ENCODE peak calls at places on chromosomes 7 and 10, in four cellular contexts. A is tibial artery; B is left ventricle myocardium inferior; W is CD4-positive, alpha-beta memory T cell. Q is an unnamed sample.

GRCh38 chr7:2520808-2521146 is 1.2 kb downstream of the LFNG start:
- DNase-seq in B (no peak), A (no peak), W (no peak), Q (no peak)

GRCh38 chr10:70293169-70293813 is 9.5 kb upstream of the NPFFR1 start:
- DNase-seq in A (no peak), W (no peak), B (no peak), Q (no peak)

GRCh38 chr10:6499974-6500373 is 80.1 kb downstream of the PRKCQ start:
- DNase-seq in A (no peak), B (no peak), W (no peak), Q (no peak)

GRCh38 chr10:121668336-121669009 is 70.2 kb upstream of the FGFR2 start:
- DNase-seq in A (peak), W (no peak), B (peak), Q (no peak)

GRCh38 chr10:126042354-126042753 is 146.0 kb downstream of the FANK1 start:
- DNase-seq in A (no peak), W (no peak), B (no peak), Q (no peak)

GRCh38 chr7:117827861-117828260 is 45.4 kb downstream of the CTTNBP2 start:
- DNase-seq in A (no peak), W (no peak), B (no peak), Q (no peak)

GRCh38 chr10:25556457-25556856 is 377.6 kb upstream of the MYO3A start:
- DNase-seq in B (no peak), W (no peak), A (no peak), Q (no peak)

GRCh38 chr7:45242261-45242660 is 84.7 kb downstream of the RAMP3 start:
- DNase-seq in B (no peak), A (no peak), W (no peak), Q (no peak)

GRCh38 chr10:3773465-3774017 is 11.5 kb downstream of the KLF6 start:
- DNase-seq in B (no peak), W (no peak), A (no peak), Q (no peak)

GRCh38 chr7:140525741-140526140 is 46.4 kb upstream of the MKRN1 start:
- DNase-seq in B (no peak), W (peak), A (no peak), Q (no peak)

GRCh38 chr10:12006671-12007070 is 35.9 kb downstream of the UPF2 start:
- DNase-seq in A (no peak), W (no peak), B (no peak), Q (no peak)

GRCh38 chr10:69766161-69766910 is 35.4 kb upstream of the COL13A1 start:
- DNase-seq in B (peak), W (no peak), A (no peak), Q (no peak)

GRCh38 chr7:27185708-27186449 is 847 bp upstream of the HOXA11 start:
- DNase-seq in W (no peak), B (no peak), A (peak), Q (no peak)

GRCh38 chr7:40840990-40841389 is 706.2 kb downstream of the SUGCT start:
- DNase-seq in W (no peak), A (no peak), B (no peak), Q (no peak)

GRCh38 chr10:114087655-114088054 is 44.0 kb downstream of the ADRB1 start:
- DNase-seq in B (no peak), W (no peak), A (no peak), Q (no peak)

GRCh38 chr7:2609001-2609411 is 22.8 kb upstream of the TTYH3 start:
- DNase-seq in W (no peak), A (no peak), B (no peak), Q (peak)

GRCh38 chr7:97982647-97983046 is 7.3 kb downstream of the OCM2 start:
- DNase-seq in A (no peak), B (no peak), W (no peak), Q (no peak)

GRCh38 chr7:98613601-98614425 is 3.3 kb upstream of the NPTX2 start:
- DNase-seq in A (no peak), W (no peak), B (no peak), Q (no peak)

GRCh38 chr7:15005672-15006071 is 103.1 kb upstream of the DGKB start:
- DNase-seq in W (no peak), B (no peak), A (no peak), Q (no peak)
- H3K27ac ChIP-seq in W (no peak), B (no peak), A (no peak), Q (no peak)

GRCh38 chr10:100886099-100886498 is 26.7 kb upstream of the SLF2 start:
- DNase-seq in W (no peak), B (no peak), A (no peak), Q (no peak)
- H3K27ac ChIP-seq in W (no peak), B (peak), A (no peak), Q (no peak)

GRCh38 chr10:90917968-90918318 is 2.9 kb downstream of the ANKRD1 start:
- DNase-seq in A (no peak), W (no peak), B (no peak), Q (no peak)
- H3K27ac ChIP-seq in A (no peak), W (no peak), B (peak), Q (no peak)

GRCh38 chr10:15254808-15255655 is 86.5 kb upstream of the NMT2 start:
- DNase-seq in W (no peak), A (no peak), B (no peak), Q (peak)
- H3K27ac ChIP-seq in W (peak), A (no peak), B (peak), Q (peak)

DNA sequence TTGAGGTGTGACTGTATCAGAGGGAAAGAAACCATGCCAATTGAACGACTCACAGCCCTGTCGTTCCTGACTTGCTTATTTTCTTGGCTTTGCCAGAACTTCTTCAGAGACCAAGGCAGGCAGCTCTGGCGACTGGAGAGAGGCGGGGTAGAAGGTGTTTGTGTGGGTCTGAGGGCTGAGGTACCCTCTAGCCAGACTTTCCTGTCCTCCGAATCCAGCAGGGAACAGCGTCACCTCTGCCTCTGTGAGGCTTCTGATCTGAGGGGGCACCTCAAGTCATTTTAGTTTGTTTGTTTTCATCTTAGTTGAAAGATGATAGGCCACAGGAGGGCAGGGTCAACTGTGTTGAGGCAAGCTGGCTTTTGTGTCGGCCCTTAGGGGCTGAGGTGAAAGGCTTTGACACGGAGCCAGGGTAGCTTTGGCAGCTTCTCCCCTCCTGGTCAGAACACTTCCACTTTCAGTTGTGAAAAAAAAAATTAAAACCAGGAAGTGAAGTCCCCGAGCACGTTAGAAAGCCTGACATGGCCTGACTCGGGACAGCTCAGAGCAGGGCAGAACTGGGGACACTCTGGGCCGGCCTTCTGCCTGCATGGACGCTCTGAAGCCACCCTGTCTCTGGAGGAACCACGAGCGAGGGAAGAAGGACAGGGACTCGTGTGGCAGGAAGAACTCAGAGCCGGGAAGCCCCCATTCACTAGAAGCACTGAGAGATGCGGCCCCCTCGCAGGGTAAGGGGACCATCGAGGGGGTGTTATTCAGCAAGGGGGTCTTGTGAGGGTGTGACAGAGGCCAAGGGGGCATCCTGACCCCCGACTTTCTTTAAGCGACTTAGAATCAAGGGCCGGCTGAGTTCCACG is 2.0 kb downstream of the ACSL5 start:
- DNase-seq in W (peak), B (peak), A (peak), Q (peak)
- H3K27ac ChIP-seq in W (peak), B (peak), A (peak), Q (peak)

Q was measured in CD8-positive, alpha-beta T cell.